ENCODE peak calls at places on chromosomes 2 and 18, in nine cellular contexts. One of them, this sample, is unnamed.

GRCh38 chr2:151243468-151243867 is 18.2 kb downstream of the RBM43 start:
- DNase-seq in HL-60: no peak
- DNase-seq in bronchial epithelial cell: no peak
- DNase-seq in breast epithelium: no peak
- DNase-seq in fibroblast of the aortic adventitia: no peak
- DNase-seq in neural progenitor cell: no peak
- DNase-seq in GM23248: no peak
- DNase-seq in cardiac fibroblast: no peak
- DNase-seq in fibroblast of mammary gland: no peak
- DNase-seq in this sample: no peak

GRCh38 chr2:120949027-120949956 is 213.6 kb downstream of the GLI2 start:
- DNase-seq in HL-60: no peak
- DNase-seq in bronchial epithelial cell: no peak
- DNase-seq in breast epithelium: no peak
- DNase-seq in fibroblast of the aortic adventitia: no peak
- DNase-seq in neural progenitor cell: no peak
- DNase-seq in GM23248: peak; percentile 12
- DNase-seq in cardiac fibroblast: no peak
- DNase-seq in fibroblast of mammary gland: no peak
- DNase-seq in this sample: peak; percentile 33

GRCh38 chr18:22605736-22606135 is 188.0 kb upstream of the CTAGE1 start:
- DNase-seq in HL-60: no peak
- DNase-seq in bronchial epithelial cell: peak; percentile 46
- DNase-seq in breast epithelium: no peak
- DNase-seq in fibroblast of the aortic adventitia: no peak
- DNase-seq in neural progenitor cell: no peak
- DNase-seq in GM23248: no peak
- DNase-seq in cardiac fibroblast: no peak
- DNase-seq in fibroblast of mammary gland: no peak
- DNase-seq in this sample: peak; percentile 59

GRCh38 chr2:201070966-201071304 is 536 bp downstream of the HYCC2 start:
- DNase-seq in HL-60: peak; percentile 57
- DNase-seq in bronchial epithelial cell: peak; percentile 21
- DNase-seq in breast epithelium: no peak
- DNase-seq in fibroblast of the aortic adventitia: peak; percentile 16
- DNase-seq in neural progenitor cell: peak; percentile 3
- DNase-seq in GM23248: peak; percentile 69
- DNase-seq in cardiac fibroblast: peak; percentile 10
- DNase-seq in fibroblast of mammary gland: peak; percentile 14
- DNase-seq in this sample: peak; percentile 35

GRCh38 chr2:23385351-23385747 is 370 bp downstream of the KLHL29 start:
- DNase-seq in HL-60: no peak
- DNase-seq in bronchial epithelial cell: no peak
- DNase-seq in breast epithelium: no peak
- DNase-seq in fibroblast of the aortic adventitia: peak; percentile 29
- DNase-seq in neural progenitor cell: peak; percentile 76
- DNase-seq in GM23248: peak; percentile 80
- DNase-seq in cardiac fibroblast: peak; percentile 46
- DNase-seq in fibroblast of mammary gland: no peak
- DNase-seq in this sample: peak; percentile 55

GRCh38 chr2:199228887-199229819 is 228.6 kb downstream of the SATB2 start:
- DNase-seq in HL-60: peak; percentile 95
- DNase-seq in bronchial epithelial cell: peak; percentile 59
- DNase-seq in breast epithelium: no peak
- DNase-seq in fibroblast of the aortic adventitia: peak; percentile 85
- DNase-seq in neural progenitor cell: no peak
- DNase-seq in GM23248: peak; percentile 97
- DNase-seq in cardiac fibroblast: peak; percentile 19
- DNase-seq in fibroblast of mammary gland: peak; percentile 97
- DNase-seq in this sample: peak; percentile 67

GRCh38 chr2:199581504-199581903 is 123.8 kb upstream of the SATB2 start:
- DNase-seq in HL-60: no peak
- DNase-seq in bronchial epithelial cell: no peak
- DNase-seq in breast epithelium: no peak
- DNase-seq in fibroblast of the aortic adventitia: no peak
- DNase-seq in neural progenitor cell: no peak
- DNase-seq in GM23248: no peak
- DNase-seq in cardiac fibroblast: no peak
- DNase-seq in fibroblast of mammary gland: no peak
- DNase-seq in this sample: no peak

GRCh38 chr2:95728878-95729511 is 137.2 kb downstream of the TRIM43 start:
- DNase-seq in HL-60: peak; percentile 45
- DNase-seq in bronchial epithelial cell: peak; percentile 75
- DNase-seq in breast epithelium: peak; percentile 65
- DNase-seq in fibroblast of the aortic adventitia: peak; percentile 93
- DNase-seq in neural progenitor cell: no peak
- DNase-seq in GM23248: peak; percentile 91
- DNase-seq in cardiac fibroblast: peak; percentile 92
- DNase-seq in fibroblast of mammary gland: peak; percentile 89
- DNase-seq in this sample: peak; percentile 79

GRCh38 chr18:3721771-3722661 is 272.0 kb downstream of the TGIF1 start:
- DNase-seq in HL-60: peak; percentile 77
- DNase-seq in bronchial epithelial cell: no peak
- DNase-seq in breast epithelium: no peak
- DNase-seq in fibroblast of the aortic adventitia: no peak
- DNase-seq in neural progenitor cell: no peak
- DNase-seq in GM23248: no peak
- DNase-seq in cardiac fibroblast: no peak
- DNase-seq in fibroblast of mammary gland: no peak
- DNase-seq in this sample: no peak

DNA sequence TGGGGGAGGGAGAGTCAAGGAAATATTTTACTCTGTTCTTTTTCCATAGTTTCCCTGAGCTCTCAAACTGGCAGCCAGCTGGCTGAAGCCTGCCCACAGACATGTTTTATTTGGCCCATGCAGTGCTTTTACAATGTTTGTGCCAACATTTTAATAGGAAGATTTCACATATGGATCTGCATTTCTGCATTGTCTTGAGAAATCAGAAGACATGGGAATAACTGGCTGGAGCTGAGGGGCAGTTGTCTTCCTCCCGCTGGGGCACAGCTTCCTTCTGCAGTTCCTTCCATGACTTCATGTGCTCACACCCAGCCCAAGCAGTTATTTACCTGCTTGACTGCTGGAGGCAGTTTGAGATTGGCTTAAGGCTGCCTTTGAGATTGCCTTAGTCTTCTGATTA is 74.4 kb downstream of the PLCL1 start:
- DNase-seq in HL-60: no peak
- DNase-seq in bronchial epithelial cell: peak; percentile 14
- DNase-seq in breast epithelium: no peak
- DNase-seq in fibroblast of the aortic adventitia: peak; percentile 66
- DNase-seq in neural progenitor cell: no peak
- DNase-seq in GM23248: no peak
- DNase-seq in cardiac fibroblast: peak; percentile 60
- DNase-seq in fibroblast of mammary gland: peak; percentile 17
- DNase-seq in this sample: peak; percentile 34
- H3K4me3 ChIP-seq in HL-60: no peak overlapping the region
- H3K4me3 ChIP-seq in bronchial epithelial cell: no peak overlapping the region
- H3K4me3 ChIP-seq in breast epithelium: no peak overlapping the region
- H3K4me3 ChIP-seq in fibroblast of the aortic adventitia: no peak overlapping the region
- H3K4me3 ChIP-seq in neural progenitor cell: no peak overlapping the region
- H3K4me3 ChIP-seq in GM23248: no peak overlapping the region
- H3K4me3 ChIP-seq in cardiac fibroblast: no peak overlapping the region
- H3K4me3 ChIP-seq in fibroblast of mammary gland: no peak overlapping the region
- H3K4me3 ChIP-seq in this sample: no peak overlapping the region

GRCh38 chr2:79437416-79438281 is 75.2 kb upstream of the CTNNA2 start:
- DNase-seq in HL-60: no peak
- DNase-seq in bronchial epithelial cell: peak; percentile 5
- DNase-seq in breast epithelium: no peak
- DNase-seq in fibroblast of the aortic adventitia: no peak
- DNase-seq in neural progenitor cell: peak; percentile 41
- DNase-seq in GM23248: no peak
- DNase-seq in cardiac fibroblast: no peak
- DNase-seq in fibroblast of mammary gland: no peak
- DNase-seq in this sample: peak; percentile 0

GRCh38 chr2:79428745-79429144 is 84.1 kb upstream of the CTNNA2 start:
- DNase-seq in HL-60: no peak
- DNase-seq in bronchial epithelial cell: no peak
- DNase-seq in breast epithelium: no peak
- DNase-seq in fibroblast of the aortic adventitia: no peak
- DNase-seq in neural progenitor cell: no peak
- DNase-seq in GM23248: no peak
- DNase-seq in cardiac fibroblast: no peak
- DNase-seq in fibroblast of mammary gland: no peak
- DNase-seq in this sample: no peak

GRCh38 chr2:79434362-79434761 is 78.5 kb upstream of the CTNNA2 start:
- DNase-seq in HL-60: no peak
- DNase-seq in bronchial epithelial cell: no peak
- DNase-seq in breast epithelium: no peak
- DNase-seq in fibroblast of the aortic adventitia: no peak
- DNase-seq in neural progenitor cell: no peak
- DNase-seq in GM23248: no peak
- DNase-seq in cardiac fibroblast: no peak
- DNase-seq in fibroblast of mammary gland: no peak
- DNase-seq in this sample: no peak

GRCh38 chr2:79432731-79433146 is 80.1 kb upstream of the CTNNA2 start:
- DNase-seq in HL-60: no peak
- DNase-seq in bronchial epithelial cell: no peak
- DNase-seq in breast epithelium: no peak
- DNase-seq in fibroblast of the aortic adventitia: no peak
- DNase-seq in neural progenitor cell: peak; percentile 56
- DNase-seq in GM23248: no peak
- DNase-seq in cardiac fibroblast: no peak
- DNase-seq in fibroblast of mammary gland: no peak
- DNase-seq in this sample: no peak
- H3K4me3 ChIP-seq in HL-60: no peak overlapping the region
- H3K4me3 ChIP-seq in bronchial epithelial cell: no peak overlapping the region
- H3K4me3 ChIP-seq in breast epithelium: no peak overlapping the region
- H3K4me3 ChIP-seq in fibroblast of the aortic adventitia: no peak overlapping the region
- H3K4me3 ChIP-seq in neural progenitor cell: no peak overlapping the region
- H3K4me3 ChIP-seq in GM23248: no peak overlapping the region
- H3K4me3 ChIP-seq in cardiac fibroblast: no peak overlapping the region
- H3K4me3 ChIP-seq in fibroblast of mammary gland: no peak overlapping the region
- H3K4me3 ChIP-seq in this sample: no peak overlapping the region

GRCh38 chr2:11069566-11070185 is 85.6 kb upstream of the SLC66A3 start:
- DNase-seq in HL-60: no peak
- DNase-seq in bronchial epithelial cell: no peak
- DNase-seq in breast epithelium: no peak
- DNase-seq in fibroblast of the aortic adventitia: no peak
- DNase-seq in neural progenitor cell: no peak
- DNase-seq in GM23248: no peak
- DNase-seq in cardiac fibroblast: no peak
- DNase-seq in fibroblast of mammary gland: no peak
- DNase-seq in this sample: no peak
- H3K4me3 ChIP-seq in HL-60: no peak overlapping the region
- H3K4me3 ChIP-seq in bronchial epithelial cell: no peak overlapping the region
- H3K4me3 ChIP-seq in breast epithelium: no peak overlapping the region
- H3K4me3 ChIP-seq in fibroblast of the aortic adventitia: no peak overlapping the region
- H3K4me3 ChIP-seq in neural progenitor cell: no peak overlapping the region
- H3K4me3 ChIP-seq in GM23248: no peak overlapping the region
- H3K4me3 ChIP-seq in cardiac fibroblast: no peak overlapping the region
- H3K4me3 ChIP-seq in fibroblast of mammary gland: no peak overlapping the region
- H3K4me3 ChIP-seq in this sample: no peak overlapping the region

DNA sequence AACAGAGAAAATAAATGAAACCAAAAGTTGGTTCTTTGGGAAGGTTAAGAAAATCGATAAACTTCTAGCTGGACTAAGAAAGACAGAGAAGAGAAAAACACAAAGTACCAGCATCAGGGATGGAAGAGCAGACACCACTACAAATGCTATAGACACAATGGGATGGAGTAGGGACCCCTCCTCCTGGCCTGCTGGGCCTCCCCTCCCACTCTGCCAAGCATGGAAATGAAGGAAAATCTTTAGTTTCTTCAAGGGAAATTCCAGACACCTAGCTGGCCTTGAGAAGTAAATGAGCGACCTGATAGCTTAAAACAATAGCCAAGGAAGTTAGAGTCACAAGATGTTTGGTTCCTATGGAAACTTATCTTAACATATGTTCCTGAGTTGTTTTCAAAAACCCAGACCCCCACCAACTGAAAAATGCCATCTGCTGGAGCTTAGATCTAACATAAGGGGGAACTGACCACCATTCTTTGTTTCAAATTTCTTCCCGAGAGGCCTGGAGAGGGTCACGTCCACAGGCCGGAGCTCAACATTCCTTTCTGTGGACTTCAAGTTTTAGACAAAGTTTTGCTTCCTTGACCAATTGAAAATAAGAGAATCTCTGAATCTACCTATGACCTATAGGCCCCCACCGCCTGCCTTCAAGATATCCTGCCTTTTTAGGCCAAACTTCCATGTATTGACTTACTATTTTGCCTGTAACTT is 101.9 kb downstream of the BIN1 start:
- DNase-seq in HL-60: no peak
- DNase-seq in bronchial epithelial cell: no peak
- DNase-seq in breast epithelium: no peak
- DNase-seq in fibroblast of the aortic adventitia: no peak
- DNase-seq in neural progenitor cell: no peak
- DNase-seq in GM23248: no peak
- DNase-seq in cardiac fibroblast: no peak
- DNase-seq in fibroblast of mammary gland: no peak
- DNase-seq in this sample: no peak
- H3K4me3 ChIP-seq in HL-60: no peak overlapping the region
- H3K4me3 ChIP-seq in bronchial epithelial cell: no peak overlapping the region
- H3K4me3 ChIP-seq in breast epithelium: no peak overlapping the region
- H3K4me3 ChIP-seq in fibroblast of the aortic adventitia: no peak overlapping the region
- H3K4me3 ChIP-seq in neural progenitor cell: no peak overlapping the region
- H3K4me3 ChIP-seq in GM23248: no peak overlapping the region
- H3K4me3 ChIP-seq in cardiac fibroblast: no peak overlapping the region
- H3K4me3 ChIP-seq in fibroblast of mammary gland: no peak overlapping the region
- H3K4me3 ChIP-seq in this sample: no peak overlapping the region

GRCh38 chr2:128261245-128262128 is 57.2 kb downstream of the HS6ST1 start:
- DNase-seq in HL-60: no peak
- DNase-seq in bronchial epithelial cell: no peak
- DNase-seq in breast epithelium: no peak
- DNase-seq in fibroblast of the aortic adventitia: no peak
- DNase-seq in neural progenitor cell: peak; percentile 27
- DNase-seq in GM23248: no peak
- DNase-seq in cardiac fibroblast: no peak
- DNase-seq in fibroblast of mammary gland: no peak
- DNase-seq in this sample: no peak
- H3K4me3 ChIP-seq in HL-60: no peak overlapping the region
- H3K4me3 ChIP-seq in bronchial epithelial cell: no peak overlapping the region
- H3K4me3 ChIP-seq in breast epithelium: no peak overlapping the region
- H3K4me3 ChIP-seq in fibroblast of the aortic adventitia: no peak overlapping the region
- H3K4me3 ChIP-seq in neural progenitor cell: no peak overlapping the region
- H3K4me3 ChIP-seq in GM23248: no peak overlapping the region
- H3K4me3 ChIP-seq in cardiac fibroblast: no peak overlapping the region
- H3K4me3 ChIP-seq in fibroblast of mammary gland: no peak overlapping the region
- H3K4me3 ChIP-seq in this sample: no peak overlapping the region

GRCh38 chr2:28094794-28095193 is 204.3 kb downstream of the BABAM2 start:
- DNase-seq in HL-60: no peak
- DNase-seq in bronchial epithelial cell: no peak
- DNase-seq in breast epithelium: no peak
- DNase-seq in fibroblast of the aortic adventitia: no peak
- DNase-seq in neural progenitor cell: no peak
- DNase-seq in GM23248: no peak
- DNase-seq in cardiac fibroblast: peak; percentile 16
- DNase-seq in fibroblast of mammary gland: no peak
- DNase-seq in this sample: no peak
- H3K4me3 ChIP-seq in HL-60: no peak overlapping the region
- H3K4me3 ChIP-seq in bronchial epithelial cell: no peak overlapping the region
- H3K4me3 ChIP-seq in breast epithelium: no peak overlapping the region
- H3K4me3 ChIP-seq in fibroblast of the aortic adventitia: no peak overlapping the region
- H3K4me3 ChIP-seq in neural progenitor cell: no peak overlapping the region
- H3K4me3 ChIP-seq in GM23248: no peak overlapping the region
- H3K4me3 ChIP-seq in cardiac fibroblast: no peak overlapping the region
- H3K4me3 ChIP-seq in fibroblast of mammary gland: no peak overlapping the region
- H3K4me3 ChIP-seq in this sample: no peak overlapping the region

This sample was measured in epithelial cell of esophagus.